ENCODE peak calls at places on chromosomes 13 and 19, in seven cellular contexts. T is GM12864, P is adrenal gland, J is uterus, D is right lobe of liver, F is cardiac muscle cell, S is bronchial epithelial cell. R is an unnamed sample.

GRCh38 chr19:47756953-47757608 is 11.7 kb downstream of the NOP53 start:
- DNase-seq in T (no peak), P (no peak), J (no peak), D (peak), F (no peak), S (no peak), R (no peak)

GRCh38 chr13:109369357-109370052 is 416.9 kb downstream of the IRS2 start:
- DNase-seq in T (no peak), P (no peak), J (no peak), D (no peak), F (no peak), S (no peak), R (no peak)

GRCh38 chr19:6041071-6041470 is 63.1 kb upstream of the RANBP3 start:
- DNase-seq in T (no peak), P (no peak), J (no peak), D (no peak), F (no peak), S (no peak), R (no peak)

GRCh38 chr13:67119481-67119883 is 110.7 kb downstream of the PCDH9 start:
- DNase-seq in T (no peak), P (no peak), J (no peak), D (no peak), F (no peak), S (peak), R (peak)

GRCh38 chr13:112746044-112746443 is 56.2 kb downstream of the ATP11A start:
- DNase-seq in T (no peak), P (no peak), J (peak), D (no peak), F (no peak), S (no peak), R (no peak)

GRCh38 chr19:12163841-12164240 is 945 bp downstream of the ZNF136 start:
- DNase-seq in T (no peak), P (peak), J (no peak), D (no peak), F (no peak), S (no peak), R (peak)

GRCh38 chr13:43838909-43839308 is 40.6 kb downstream of the CCDC122 start:
- DNase-seq in T (no peak), P (no peak), J (no peak), D (no peak), F (no peak), S (no peak), R (peak)

GRCh38 chr13:99174533-99175100 is 26.0 kb upstream of the UBAC2 start:
- DNase-seq in T (no peak), P (no peak), J (no peak), D (no peak), F (no peak), S (no peak), R (peak)

GRCh38 chr13:99432637-99433542 is 68.4 kb upstream of the TM9SF2 start:
- DNase-seq in T (peak), P (peak), J (peak), D (peak), F (peak), S (peak), R (peak)

GRCh38 chr13:91459485-91459884 is 61.1 kb downstream of the GPC5 start:
- DNase-seq in T (no peak), P (no peak), J (no peak), D (no peak), F (no peak), S (no peak), R (no peak)

GRCh38 chr13:27919934-27920676 is at the start of gene PDX1:
- DNase-seq in T (no peak), P (peak), J (no peak), D (no peak), F (peak), S (no peak), R (no peak)

GRCh38 chr19:39729594-39729993 is 8.2 kb downstream of the CLC start:
- DNase-seq in T (no peak), P (no peak), J (no peak), D (no peak), F (no peak), S (no peak), R (no peak)

GRCh38 chr19:55247621-55248099 is 11.2 kb downstream of the PPP6R1 start:
- DNase-seq in T (no peak), P (no peak), J (no peak), D (no peak), F (no peak), S (peak), R (peak)

GRCh38 chr19:56612737-56613136 is 17.6 kb downstream of the ZNF71 start:
- DNase-seq in T (no peak), P (no peak), J (no peak), D (no peak), F (no peak), S (no peak), R (no peak)

GRCh38 chr19:13962738-13963602 is 10.7 kb downstream of the DCAF15 start:
- DNase-seq in T (no peak), P (peak), J (peak), D (peak), F (no peak), S (no peak), R (peak)

GRCh38 chr13:47726394-47726793 is 274.7 kb downstream of the SUCLA2 start:
- DNase-seq in T (no peak), P (no peak), J (no peak), D (no peak), F (no peak), S (peak), R (no peak)

GRCh38 chr19:30812099-30812684 is 440.0 kb downstream of the ZNF536 start:
- DNase-seq in T (no peak), P (no peak), J (no peak), D (no peak), F (no peak), S (no peak), R (no peak)

GRCh38 chr19:29626386-29626785 is 20.3 kb downstream of the POP4 start:
- DNase-seq in T (no peak), P (no peak), J (no peak), D (peak), F (no peak), S (no peak), R (no peak)

GRCh38 chr19:8429044-8429443 is 15.7 kb upstream of the HNRNPM start:
- DNase-seq in T (no peak), P (no peak), J (no peak), D (no peak), F (no peak), S (no peak), R (no peak)

GRCh38 chr19:15540435-15540834 is 32.1 kb downstream of the CYP4F22 start:
- DNase-seq in T (no peak), P (no peak), J (no peak), D (peak), F (no peak), S (no peak), R (no peak)

GRCh38 chr19:48844472-48844871 is 8.2 kb upstream of the HSD17B14 start:
- DNase-seq in T (no peak), P (no peak), J (no peak), D (no peak), F (no peak), S (peak), R (peak)

GRCh38 chr19:2686347-2686746 is 16.1 kb downstream of the GNG7 start:
- DNase-seq in T (no peak), P (no peak), J (no peak), D (no peak), F (no peak), S (no peak), R (no peak)

GRCh38 chr13:23979361-23980159 is 82.3 kb upstream of the C1QTNF9B start:
- DNase-seq in T (no peak), P (peak), J (peak), D (peak), F (peak), S (peak), R (peak)

GRCh38 chr13:38990693-38991092 is at the start of gene STOML3:
- DNase-seq in T (no peak), P (no peak), J (no peak), D (no peak), F (no peak), S (no peak), R (no peak)

GRCh38 chr19:45558399-45558878 is 26.2 kb downstream of the OPA3 start:
- DNase-seq in T (peak), P (peak), J (no peak), D (no peak), F (peak), S (peak), R (peak)

GRCh38 chr13:97339019-97339988 is 94.7 kb upstream of the RAP2A start:
- DNase-seq in T (no peak), P (peak), J (peak), D (no peak), F (peak), S (no peak), R (peak)

GRCh38 chr19:58154287-58154678 is 3.7 kb upstream of the ZNF329 start:
- DNase-seq in T (no peak), P (peak), J (peak), D (peak), F (peak), S (peak), R (peak)

GRCh38 chr13:43544011-43544410 is 242.8 kb downstream of the ENOX1 start:
- DNase-seq in T (no peak), P (peak), J (peak), D (no peak), F (no peak), S (peak), R (peak)

GRCh38 chr19:49588370-49589122 is 2.4 kb upstream of the PRR12 start:
- DNase-seq in T (peak), P (no peak), J (no peak), D (no peak), F (no peak), S (no peak), R (no peak)

GRCh38 chr13:59345316-59345715 is 818.4 kb downstream of the DIAPH3 start:
- DNase-seq in T (no peak), P (no peak), J (no peak), D (no peak), F (no peak), S (no peak), R (no peak)

GRCh38 chr19:51547397-51548212 is 16.1 kb upstream of the SIGLEC6 start:
- DNase-seq in T (no peak), P (no peak), J (no peak), D (no peak), F (no peak), S (no peak), R (no peak)

GRCh38 chr19:9565900-9566705 is 18.2 kb downstream of the ZNF121 start:
- DNase-seq in T (no peak), P (no peak), J (no peak), D (no peak), F (no peak), S (no peak), R (peak)

GRCh38 chr13:54356849-54357248 is 1328.2 kb downstream of the OLFM4 start:
- DNase-seq in T (no peak), P (no peak), J (no peak), D (no peak), F (no peak), S (no peak), R (no peak)

GRCh38 chr19:8251025-8251472 is 41.9 kb downstream of the CERS4 start:
- DNase-seq in T (no peak), P (no peak), J (peak), D (peak), F (no peak), S (no peak), R (peak)

GRCh38 chr19:18440421-18440877 is 2.5 kb upstream of the ISYNA1 start:
- DNase-seq in T (no peak), P (peak), J (no peak), D (no peak), F (peak), S (peak), R (no peak)
- TF ChIP-seq CTCF in T (peak), P (no peak), J (peak), D (peak), F (peak), S (peak), R (peak)

GRCh38 chr19:4304509-4305252 is at the start of gene FSD1:
- DNase-seq in T (no peak), P (no peak), J (no peak), D (no peak), F (peak), S (no peak), R (peak)
- H3K4me3 ChIP-seq in T (no peak), P (no peak), J (no peak), D (no peak), F (peak), S (no peak), R (peak)

DNA sequence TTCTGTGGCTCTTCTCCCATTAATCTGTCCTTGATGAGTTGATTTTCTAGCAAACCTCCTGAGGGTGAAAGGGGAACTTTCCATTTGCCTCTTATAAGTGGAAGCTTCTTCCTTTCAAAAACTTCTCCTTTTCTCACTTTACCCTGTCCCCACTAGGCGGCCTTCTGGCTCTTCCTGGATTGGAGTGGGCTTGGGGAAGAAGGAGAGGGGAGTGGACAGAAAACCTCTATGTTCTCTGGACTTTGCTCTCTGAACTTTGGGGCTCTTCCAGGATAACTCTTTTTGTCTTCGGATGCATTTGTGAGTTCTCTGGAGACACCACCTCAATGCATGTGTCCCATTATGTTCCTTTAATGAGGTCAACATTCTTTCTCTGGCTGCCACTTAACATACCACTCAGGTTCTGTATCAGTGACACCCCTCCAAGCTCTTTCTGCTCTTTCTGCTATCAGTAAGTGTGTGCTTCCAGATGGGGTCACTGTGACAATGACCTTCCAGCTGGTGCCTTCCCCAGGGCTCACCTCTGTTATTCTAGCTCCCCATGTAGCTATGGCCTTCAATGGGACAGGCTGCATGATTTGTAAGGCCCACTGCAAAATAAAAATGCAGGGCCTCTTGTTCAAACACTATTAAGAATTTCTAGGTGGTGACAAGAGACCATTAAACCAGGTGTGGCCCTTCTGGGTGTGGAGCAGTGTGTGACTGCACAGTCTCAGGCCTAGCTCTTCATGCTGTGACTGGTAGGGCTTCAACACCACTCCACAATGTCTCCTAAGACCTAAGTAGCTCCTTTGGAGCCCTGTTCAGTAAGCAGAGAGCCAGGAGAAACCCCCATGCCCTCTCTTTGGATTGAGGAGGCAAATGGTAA is 389.2 kb downstream of the EFNB2 start:
- DNase-seq in T (no peak), P (no peak), J (no peak), D (no peak), F (peak), S (no peak), R (no peak)
- TF ChIP-seq CTCF in T (peak), P (no peak), J (no peak), D (no peak), F (no peak), S (no peak), R (no peak)

GRCh38 chr13:22915442-22916082 is 265.2 kb upstream of the SGCG start:
- DNase-seq in T (no peak), P (peak), J (peak), D (no peak), F (peak), S (peak), R (peak)
- H3K4me3 ChIP-seq in T (peak), P (no peak), J (peak), D (peak), F (peak), S (peak), R (peak)

DNA sequence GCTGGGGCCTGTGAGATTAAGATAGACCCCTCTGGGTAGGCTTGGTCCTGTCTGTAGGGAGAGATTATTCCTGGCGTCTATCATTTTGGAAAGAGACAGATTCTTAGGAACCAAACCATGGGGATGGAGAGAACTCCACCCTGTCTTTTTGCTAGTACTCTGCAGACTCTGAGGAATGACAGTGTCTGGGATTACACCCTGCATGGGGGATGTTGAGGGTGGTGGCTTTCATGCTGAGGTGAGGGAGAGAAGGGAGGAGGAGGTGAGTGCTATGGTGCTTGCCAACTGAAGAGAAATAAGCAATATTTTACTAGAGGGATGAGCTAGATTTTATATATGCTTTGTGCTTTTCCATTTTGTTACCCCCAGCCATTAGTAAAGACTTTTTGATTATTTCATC is 74.5 kb upstream of the PCDH8 start:
- DNase-seq in T (no peak), P (no peak), J (no peak), D (no peak), F (no peak), S (no peak), R (no peak)
- TF ChIP-seq CTCF in T (no peak), P (no peak), J (no peak), D (no peak), F (no peak), S (no peak), R (no peak)

GRCh38 chr13:22062478-22063205 is 391.8 kb downstream of the FGF9 start:
- DNase-seq in T (no peak), P (peak), J (no peak), D (no peak), F (no peak), S (peak), R (no peak)
- H3K4me3 ChIP-seq in T (no peak), P (no peak), J (no peak), D (no peak), F (no peak), S (no peak), R (no peak)

R was measured in fibroblast of mammary gland.